ENCODE peak calls at places on chromosomes 7 and 10, in four cellular contexts. One of them, this sample, is unnamed.

GRCh38 chr10:29618341-29619171 is 16.2 kb downstream of the SVIL start:
- DNase-seq in D341Med: no peak
- DNase-seq in A549: no peak
- DNase-seq in stimulated activated CD4-positive, alpha-beta T cell treated with anti-CD3 and anti-CD28 coated beads, Interleukin-2, amount 100 ng/mL, for 48 hours: no peak
- DNase-seq in this sample: no peak

GRCh38 chr10:52446391-52446790 is 132.3 kb downstream of the DKK1 start:
- DNase-seq in stimulated activated CD4-positive, alpha-beta T cell treated with anti-CD3 and anti-CD28 coated beads, Interleukin-2, amount 100 ng/mL, for 48 hours: no peak
- DNase-seq in D341Med: no peak
- DNase-seq in A549: no peak
- DNase-seq in this sample: no peak

GRCh38 chr7:23434147-23434676 is 36.1 kb downstream of the IGF2BP3 start:
- DNase-seq in A549: no peak
- DNase-seq in stimulated activated CD4-positive, alpha-beta T cell treated with anti-CD3 and anti-CD28 coated beads, Interleukin-2, amount 100 ng/mL, for 48 hours: no peak
- DNase-seq in D341Med: no peak
- DNase-seq in this sample: no peak

GRCh38 chr10:128066954-128067382 is 59.3 kb downstream of the MKI67 start:
- DNase-seq in stimulated activated CD4-positive, alpha-beta T cell treated with anti-CD3 and anti-CD28 coated beads, Interleukin-2, amount 100 ng/mL, for 48 hours: no peak
- DNase-seq in D341Med: no peak
- DNase-seq in A549: no peak
- DNase-seq in this sample: no peak

GRCh38 chr10:44995914-44996633 is 4.6 kb upstream of the ZNF22 start:
- DNase-seq in stimulated activated CD4-positive, alpha-beta T cell treated with anti-CD3 and anti-CD28 coated beads, Interleukin-2, amount 100 ng/mL, for 48 hours: no peak
- DNase-seq in A549: no peak
- DNase-seq in D341Med: no peak
- DNase-seq in this sample: no peak

GRCh38 chr7:154503962-154504550 is 451.9 kb downstream of the DPP6 start:
- DNase-seq in stimulated activated CD4-positive, alpha-beta T cell treated with anti-CD3 and anti-CD28 coated beads, Interleukin-2, amount 100 ng/mL, for 48 hours: no peak
- DNase-seq in A549: peak; percentile 22
- DNase-seq in D341Med: peak; percentile 42
- DNase-seq in this sample: peak; percentile 13

GRCh38 chr7:38833329-38833728 is 75.7 kb downstream of the VPS41 start:
- DNase-seq in stimulated activated CD4-positive, alpha-beta T cell treated with anti-CD3 and anti-CD28 coated beads, Interleukin-2, amount 100 ng/mL, for 48 hours: no peak
- DNase-seq in A549: no peak
- DNase-seq in D341Med: no peak
- DNase-seq in this sample: no peak

GRCh38 chr10:7243873-7244272 is 167.0 kb downstream of the SFMBT2 start:
- DNase-seq in D341Med: no peak
- DNase-seq in stimulated activated CD4-positive, alpha-beta T cell treated with anti-CD3 and anti-CD28 coated beads, Interleukin-2, amount 100 ng/mL, for 48 hours: no peak
- DNase-seq in A549: no peak
- DNase-seq in this sample: no peak

GRCh38 chr10:50325449-50326188 is 74.3 kb upstream of the ASAH2 start:
- DNase-seq in D341Med: no peak
- DNase-seq in A549: peak; percentile 18
- DNase-seq in stimulated activated CD4-positive, alpha-beta T cell treated with anti-CD3 and anti-CD28 coated beads, Interleukin-2, amount 100 ng/mL, for 48 hours: no peak
- DNase-seq in this sample: peak; percentile 7

GRCh38 chr10:30502266-30503058 is 68.5 kb downstream of the MAP3K8 start:
- DNase-seq in A549: no peak
- DNase-seq in stimulated activated CD4-positive, alpha-beta T cell treated with anti-CD3 and anti-CD28 coated beads, Interleukin-2, amount 100 ng/mL, for 48 hours: no peak
- DNase-seq in D341Med: no peak
- DNase-seq in this sample: no peak

GRCh38 chr7:134546903-134547737 is 1.8 kb upstream of the AKR1B15 start:
- DNase-seq in stimulated activated CD4-positive, alpha-beta T cell treated with anti-CD3 and anti-CD28 coated beads, Interleukin-2, amount 100 ng/mL, for 48 hours: peak; percentile 68
- DNase-seq in D341Med: peak; percentile 77
- DNase-seq in A549: peak; percentile 90
- DNase-seq in this sample: no peak

This sample was measured in iPS DF 6.9.